ENCODE peak calls at places on chromosomes 7 and 10, in nine cellular contexts. K is mucosa of descending colon, W is neural crest cell, P is epithelial cell of esophagus, J is mammary epithelial cell, B is tibial nerve, G is vagina, E is astrocyte of the spinal cord, Z is brain microvascular endothelial cell. D is an unnamed sample.

GRCh38 chr10:131578472-131578970 is 267.0 kb upstream of the TCERG1L start:
- DNase-seq in E (no peak), K (no peak), Z (no peak), G (peak), J (no peak), P (no peak), B (no peak), W (no peak), D (no peak)

GRCh38 chr10:68871105-68871711 is 29.9 kb upstream of the DDX50 start:
- DNase-seq in B (no peak), K (peak), E (peak), W (no peak), Z (peak), P (no peak), J (no peak), G (no peak), D (peak)

GRCh38 chr7:134419085-134419484 is 39.8 kb downstream of the AKR1B1 start:
- DNase-seq in P (no peak), J (no peak), W (no peak), B (no peak), G (no peak), Z (no peak), E (no peak), K (peak), D (no peak)

GRCh38 chr10:103666109-103666508 is 172.6 kb downstream of the NEURL1 start:
- DNase-seq in B (no peak), K (no peak), G (no peak), E (no peak), Z (peak), J (no peak), W (peak), P (peak), D (no peak)

GRCh38 chr7:121138262-121138933 is 149.9 kb downstream of the CPED1 start:
- DNase-seq in B (no peak), P (peak), W (no peak), E (no peak), J (peak), G (no peak), K (no peak), Z (no peak), D (no peak)

GRCh38 chr7:137943132-137943551 is 58.7 kb downstream of the CREB3L2 start:
- DNase-seq in G (no peak), E (peak), W (no peak), B (peak), K (no peak), Z (peak), P (no peak), J (no peak), D (no peak)

GRCh38 chr7:79272938-79273337 is 180.5 kb downstream of the MAGI2 start:
- DNase-seq in G (no peak), Z (peak), E (peak), J (no peak), K (no peak), W (no peak), B (no peak), P (no peak), D (no peak)

GRCh38 chr10:42997849-42998165 is 79.1 kb upstream of the RET start:
- DNase-seq in K (no peak), G (no peak), J (no peak), B (no peak), E (no peak), W (no peak), P (no peak), Z (no peak), D (no peak)

GRCh38 chr7:47370461-47371042 is 211.4 kb downstream of the TNS3 start:
- DNase-seq in G (no peak), W (no peak), E (no peak), Z (peak), J (no peak), B (no peak), K (no peak), P (peak), D (no peak)

GRCh38 chr7:13262929-13263530 is 575.6 kb downstream of the ARL4A start:
- DNase-seq in Z (peak), W (no peak), K (no peak), J (peak), B (no peak), G (no peak), P (peak), E (peak), D (no peak)

GRCh38 chr7:43914795-43915194 is 8.4 kb upstream of the URGCP start:
- DNase-seq in E (no peak), W (no peak), J (no peak), K (no peak), B (no peak), Z (no peak), P (no peak), G (no peak), D (no peak)

GRCh38 chr10:70575874-70576802 is 26.4 kb downstream of the PRF1 start:
- DNase-seq in G (no peak), J (peak), W (no peak), B (peak), K (no peak), E (peak), P (no peak), Z (peak), D (no peak)

GRCh38 chr10:124044143-124044862 is 49.1 kb downstream of the CHST15 start:
- DNase-seq in K (peak), B (no peak), P (no peak), G (no peak), E (no peak), J (no peak), Z (no peak), W (no peak), D (no peak)

GRCh38 chr7:50838675-50839377 is 56.1 kb upstream of the GRB10 start:
- DNase-seq in E (peak), W (no peak), K (no peak), J (no peak), B (peak), G (no peak), Z (peak), P (peak), D (no peak)

GRCh38 chr10:33334839-33335549 is 527 bp upstream of the NRP1 start:
- DNase-seq in K (peak), G (no peak), B (peak), Z (peak), P (peak), J (peak), W (peak), E (peak), D (peak)

GRCh38 chr7:129825554-129826267 is 127.0 kb downstream of the UBE2H start:
- DNase-seq in J (peak), E (peak), Z (peak), B (peak), W (peak), K (peak), P (peak), G (no peak), D (peak)

GRCh38 chr7:106621393-106622132 is 39.4 kb downstream of the CCDC71L start:
- DNase-seq in K (no peak), W (no peak), E (no peak), Z (no peak), B (no peak), J (no peak), G (no peak), P (no peak), D (no peak)

GRCh38 chr7:114109299-114109698 is 190.5 kb upstream of the PPP1R3A start:
- DNase-seq in G (no peak), Z (no peak), K (no peak), B (no peak), P (no peak), E (no peak), W (no peak), J (no peak), D (no peak)

GRCh38 chr10:128422999-128423398 is 296.8 kb upstream of the MKI67 start:
- DNase-seq in G (no peak), K (no peak), J (no peak), Z (no peak), W (no peak), B (no peak), E (no peak), P (no peak), D (no peak)

GRCh38 chr7:155066417-155066950 is 3.6 kb upstream of the HTR5A start:
- DNase-seq in E (peak), W (no peak), B (no peak), J (peak), G (no peak), K (no peak), Z (peak), P (peak), D (no peak)

GRCh38 chr10:71266147-71266917 is 52.7 kb upstream of the SLC29A3 start:
- DNase-seq in Z (peak), W (no peak), G (no peak), B (no peak), K (peak), P (no peak), E (peak), J (no peak), D (peak)

GRCh38 chr7:46752881-46753366 is 829.0 kb downstream of the TNS3 start:
- DNase-seq in Z (peak), W (no peak), B (no peak), K (no peak), G (no peak), J (peak), P (peak), E (peak), D (no peak)

GRCh38 chr10:75238182-75239180 is 2.7 kb upstream of the COMTD1 start:
- DNase-seq in W (no peak), J (no peak), K (no peak), Z (no peak), B (no peak), G (no peak), P (no peak), E (no peak), D (peak)

GRCh38 chr7:90165724-90166123 is 11.5 kb downstream of the STEAP1 start:
- DNase-seq in K (peak), G (no peak), Z (no peak), E (no peak), B (no peak), P (peak), J (no peak), W (no peak), D (no peak)

GRCh38 chr7:30148951-30149459 is 14.2 kb downstream of the MTURN start:
- DNase-seq in K (no peak), Z (no peak), G (peak), E (no peak), W (no peak), B (no peak), P (peak), J (no peak), D (no peak)

GRCh38 chr10:120607016-120607709 is 150.1 kb downstream of the PLPP4 start:
- DNase-seq in B (no peak), E (peak), K (no peak), W (no peak), G (peak), P (peak), Z (peak), J (peak), D (no peak)

GRCh38 chr10:82038587-82038986 is 163.6 kb downstream of the NRG3 start:
- DNase-seq in E (no peak), J (no peak), P (no peak), W (no peak), K (no peak), B (no peak), Z (no peak), G (no peak), D (no peak)

GRCh38 chr10:53650794-53651193 is 878.2 kb upstream of the MBL2 start:
- DNase-seq in B (no peak), W (no peak), E (no peak), K (no peak), G (no peak), P (peak), Z (no peak), J (peak), D (no peak)

GRCh38 chr7:44085549-44085948 is 3.2 kb upstream of the POLM start:
- DNase-seq in K (peak), E (no peak), J (no peak), Z (no peak), P (no peak), W (no peak), B (no peak), G (no peak), D (no peak)

GRCh38 chr10:72087392-72087968 is 871 bp downstream of the SPOCK2 start:
- DNase-seq in B (no peak), J (no peak), P (no peak), W (no peak), K (no peak), G (no peak), E (no peak), Z (no peak), D (peak)

GRCh38 chr7:3089493-3089892 is 45.8 kb upstream of the CARD11 start:
- DNase-seq in G (no peak), W (peak), B (no peak), E (peak), K (no peak), Z (peak), P (no peak), J (no peak), D (peak)

GRCh38 chr10:33722067-33722466 is 387.6 kb upstream of the NRP1 start:
- DNase-seq in Z (no peak), E (peak), W (no peak), J (no peak), P (no peak), G (no peak), K (no peak), B (no peak), D (no peak)

GRCh38 chr10:99285846-99286245 is 43.3 kb upstream of the CNNM1 start:
- DNase-seq in P (peak), W (no peak), K (no peak), J (peak), B (no peak), Z (no peak), E (no peak), G (no peak), D (no peak)

GRCh38 chr10:128099901-128100300 is 26.3 kb downstream of the MKI67 start:
- DNase-seq in W (no peak), Z (no peak), P (no peak), K (no peak), E (no peak), B (no peak), G (no peak), J (no peak), D (no peak)

GRCh38 chr7:150524018-150524417 is 9.3 kb downstream of the GIMAP7 start:
- DNase-seq in G (no peak), P (no peak), E (no peak), B (no peak), W (no peak), J (no peak), K (no peak), Z (no peak), D (no peak)

GRCh38 chr7:17709599-17709998 is 230.7 kb downstream of the SNX13 start:
- DNase-seq in G (no peak), P (no peak), W (no peak), E (no peak), Z (no peak), K (no peak), B (no peak), J (no peak), D (no peak)

GRCh38 chr7:17709127-17709526 is 231.2 kb downstream of the SNX13 start:
- DNase-seq in J (no peak), G (no peak), W (no peak), K (no peak), Z (no peak), E (no peak), P (no peak), B (no peak), D (no peak)

GRCh38 chr7:17706255-17706654 is 234.0 kb downstream of the SNX13 start:
- DNase-seq in P (no peak), B (no peak), E (no peak), Z (no peak), K (no peak), G (no peak), W (no peak), J (no peak), D (no peak)

GRCh38 chr7:17710312-17710711 is 230.0 kb downstream of the SNX13 start:
- DNase-seq in G (no peak), P (no peak), K (no peak), B (no peak), W (no peak), J (no peak), E (no peak), Z (no peak), D (no peak)

GRCh38 chr7:17706734-17707133 is 233.6 kb downstream of the SNX13 start:
- DNase-seq in P (peak), G (no peak), K (no peak), B (peak), W (peak), E (peak), J (peak), Z (peak), D (peak)
- TF ChIP-seq CTCF in P (peak), G (peak), K (no peak), B (peak), W (peak), E (peak), J (peak), Z (peak), D (peak)

DNA sequence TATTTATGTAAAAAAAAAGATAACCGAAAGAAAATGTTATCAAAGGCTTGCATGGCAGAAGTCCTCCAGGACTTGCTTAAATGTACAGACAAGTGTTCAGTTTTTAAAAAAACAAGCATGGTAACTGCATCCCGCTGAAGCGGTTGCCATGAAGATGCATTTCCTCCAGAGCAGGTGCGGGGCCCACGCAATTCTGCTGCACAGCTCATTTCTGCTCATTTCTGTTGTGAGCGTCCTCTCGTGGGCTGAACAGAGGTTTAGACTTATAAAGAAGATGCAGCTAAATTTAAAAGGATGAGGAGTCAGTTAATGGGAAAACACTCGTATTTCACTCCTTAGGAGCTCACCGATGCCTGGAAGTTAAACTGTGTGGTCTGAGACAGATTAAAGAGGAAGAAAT is 247.6 kb downstream of the DNAJB6 start:
- DNase-seq in Z (no peak), G (no peak), B (no peak), J (no peak), K (no peak), P (no peak), W (no peak), E (no peak), D (no peak)
- TF ChIP-seq CTCF in Z (no peak), G (no peak), B (no peak), J (no peak), K (no peak), P (no peak), W (no peak), E (no peak), D (no peak)

GRCh38 chr7:95684037-95684436 is 87.7 kb upstream of the PDK4 start:
- DNase-seq in P (peak), B (peak), K (no peak), Z (peak), E (peak), J (peak), G (no peak), W (no peak), D (no peak)
- TF ChIP-seq CTCF in P (peak), B (peak), K (no peak), Z (peak), E (peak), J (peak), G (peak), W (peak), D (peak)

GRCh38 chr10:34816067-34817002 is 1.2 kb upstream of the PARD3 start:
- DNase-seq in J (no peak), G (no peak), K (peak), W (peak), Z (no peak), E (peak), P (peak), B (no peak), D (peak)
- TF ChIP-seq CTCF in J (no peak), G (no peak), K (no peak), W (no peak), Z (no peak), E (no peak), P (peak), B (no peak), D (no peak)

GRCh38 chr7:74404388-74404700 is 49.4 kb upstream of the GTF2IRD1 start:
- DNase-seq in Z (no peak), B (no peak), P (no peak), J (no peak), G (no peak), K (peak), E (no peak), W (no peak), D (no peak)

GRCh38 chr7:74405899-74406512 is 47.7 kb upstream of the GTF2IRD1 start:
- DNase-seq in Z (no peak), G (no peak), B (no peak), P (no peak), W (no peak), E (no peak), J (no peak), K (peak), D (no peak)

GRCh38 chr7:74403521-74404387 is 50.0 kb upstream of the GTF2IRD1 start:
- DNase-seq in Z (no peak), P (no peak), G (no peak), W (no peak), E (no peak), J (no peak), B (no peak), K (no peak), D (no peak)

GRCh38 chr7:74404741-74405140 is 49.0 kb upstream of the GTF2IRD1 start:
- DNase-seq in K (no peak), B (no peak), Z (no peak), G (no peak), P (no peak), E (no peak), J (no peak), W (no peak), D (no peak)

DNA sequence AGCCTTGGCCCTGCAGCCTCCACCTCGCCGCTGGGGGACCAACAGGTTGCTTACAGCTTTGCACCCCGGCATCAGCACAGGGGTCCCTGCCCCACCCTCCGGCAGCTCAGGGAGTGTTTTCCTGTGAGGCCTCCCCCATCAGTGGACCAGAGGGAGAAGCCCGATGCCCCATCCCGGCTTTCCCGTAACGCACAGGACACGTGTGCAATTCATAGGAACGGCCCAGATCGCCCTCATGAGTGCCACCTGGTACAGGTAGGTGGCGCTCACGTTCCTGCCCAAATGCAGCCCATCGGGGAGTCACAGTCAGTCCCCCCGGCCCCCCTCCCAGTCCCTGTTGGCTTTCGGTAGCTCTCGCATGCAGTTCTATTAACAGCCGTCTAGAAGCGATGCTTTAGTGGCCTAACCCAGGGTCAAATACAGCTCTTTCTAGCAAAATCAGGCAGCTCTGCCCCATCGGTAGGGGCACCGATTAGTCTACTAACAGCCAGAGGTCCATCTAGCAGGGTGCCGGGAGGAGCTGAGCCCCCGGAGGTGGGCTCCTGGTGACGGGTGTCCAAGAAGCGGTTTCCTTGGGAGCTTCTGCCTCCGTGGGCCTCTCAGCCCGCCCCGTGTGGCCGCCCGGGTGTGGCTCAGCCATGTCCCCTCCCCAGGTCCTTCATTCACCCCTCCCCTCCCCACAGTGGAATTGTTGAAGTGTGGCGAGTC is 48.4 kb upstream of the GTF2IRD1 start:
- DNase-seq in K (no peak), W (peak), P (peak), J (no peak), Z (peak), B (no peak), E (no peak), G (no peak), D (peak)
- TF ChIP-seq CTCF in K (no peak), W (peak), P (peak), J (peak), Z (peak), B (peak), E (peak), G (no peak), D (peak)

D was measured in glutamatergic neuron.